ENCODE peak calls at places on chromosomes 7 and 10, in eight cellular contexts. J is non-pigmented ciliary epithelial cell, G is kidney tubule cell, P is HEK293T, Q is stromal cell of bone marrow, Y is hepatocyte, Z is T-helper 2 cell, R is RWPE1. V is an unnamed sample.

GRCh38 chr7:2010101-2010500 is 222.6 kb downstream of the MAD1L1 start:
- DNase-seq in P (no peak), Z (no peak), J (no peak), Q (no peak), R (no peak), Y (no peak), G (no peak), V (no peak)

GRCh38 chr7:159049266-159050025 is 95.2 kb downstream of the VIPR2 start:
- DNase-seq in P (no peak), J (no peak), R (no peak), G (no peak), Y (no peak), Z (no peak), Q (no peak), V (no peak)

GRCh38 chr10:1185911-1186692 is 129.9 kb downstream of the WDR37 start:
- DNase-seq in J (no peak), Q (no peak), P (no peak), G (no peak), R (no peak), Y (no peak), Z (no peak), V (no peak)

GRCh38 chr10:12241810-12242529 is 46.0 kb downstream of the CDC123 start:
- DNase-seq in Z (peak; percentile 64), G (no peak), P (no peak), Q (no peak), Y (no peak), R (peak; percentile 50), J (peak; percentile 6), V (peak; percentile 90)

GRCh38 chr7:1851731-1852531 is 181.9 kb downstream of the ELFN1 start:
- DNase-seq in G (no peak), J (no peak), Y (no peak), Q (no peak), P (no peak), Z (no peak), R (no peak), V (no peak)

GRCh38 chr7:106176414-106177294 is 64.5 kb upstream of the SYPL1 start:
- DNase-seq in R (peak; percentile 86), Y (peak; percentile 89), Z (peak; percentile 69), G (peak; percentile 80), Q (peak; percentile 50), J (peak; percentile 13), P (peak; percentile 88), V (peak; percentile 72)

GRCh38 chr7:76048668-76048988 is 722 bp downstream of the MDH2 start:
- DNase-seq in G (peak; percentile 53), P (peak; percentile 33), R (peak; percentile 35), J (no peak), Q (no peak), Y (peak; percentile 49), Z (no peak), V (no peak)

GRCh38 chr7:105131033-105131656 is 117.1 kb downstream of the KMT2E start:
- DNase-seq in Y (no peak), Q (no peak), P (no peak), Z (no peak), R (no peak), G (peak; percentile 51), J (no peak), V (peak; percentile 20)

GRCh38 chr10:108684431-108684830 is 1238.9 kb downstream of the XPNPEP1 start:
- DNase-seq in G (peak; percentile 18), J (peak; percentile 20), Q (no peak), P (no peak), Z (no peak), Y (no peak), R (no peak), V (no peak)

GRCh38 chr7:12111461-12112405 is 99.4 kb upstream of the TMEM106B start:
- DNase-seq in Y (no peak), R (no peak), G (peak; percentile 58), Z (no peak), Q (peak; percentile 9), J (no peak), P (no peak), V (peak; percentile 68)

GRCh38 chr7:117448655-117449054 is 21.4 kb upstream of the ASZ1 start:
- DNase-seq in P (no peak), J (no peak), Z (no peak), Y (no peak), Q (no peak), R (no peak), G (peak; percentile 32), V (peak; percentile 16)

V was measured in epithelial cell of esophagus.